ENCODE peak calls at places on chromosomes 16 and 17, in four cellular contexts. One of them, this sample, is unnamed.

GRCh38 chr16:14419817-14420216 is 210.2 kb downstream of the PARN start:
- DNase-seq in SK-N-SH: no peak
- DNase-seq in K562: no peak
- DNase-seq in GM12892: no peak
- DNase-seq in this sample: no peak

GRCh38 chr17:14321980-14322776 is 21.3 kb downstream of the HS3ST3B1 start:
- DNase-seq in SK-N-SH: no peak
- DNase-seq in K562: no peak
- DNase-seq in GM12892: no peak
- DNase-seq in this sample: no peak

GRCh38 chr17:27348196-27348595 is 54.3 kb downstream of the WSB1 start:
- DNase-seq in SK-N-SH: no peak
- DNase-seq in K562: no peak
- DNase-seq in GM12892: no peak
- DNase-seq in this sample: no peak

GRCh38 chr17:27473190-27473747 is 17.0 kb downstream of the KSR1 start:
- DNase-seq in SK-N-SH: no peak
- DNase-seq in K562: no peak
- DNase-seq in GM12892: no peak
- DNase-seq in this sample: no peak

GRCh38 chr17:50173335-50173941 is 7.6 kb downstream of the SGCA start:
- DNase-seq in SK-N-SH: peak; percentile 72
- DNase-seq in K562: no peak
- DNase-seq in GM12892: no peak
- DNase-seq in this sample: no peak

GRCh38 chr17:30290696-30291570 is 811 bp downstream of the BLMH start:
- DNase-seq in SK-N-SH: peak; percentile 64
- DNase-seq in K562: peak; percentile 55
- DNase-seq in GM12892: peak; percentile 30
- DNase-seq in this sample: peak; percentile 27

GRCh38 chr17:59572301-59572924 is 7.0 kb downstream of the DHX40 start:
- DNase-seq in SK-N-SH: no peak
- DNase-seq in K562: no peak
- DNase-seq in GM12892: no peak
- DNase-seq in this sample: no peak

GRCh38 chr16:49698416-49698815 is 157.5 kb downstream of the ZNF423 start:
- DNase-seq in SK-N-SH: peak; percentile 92
- DNase-seq in K562: peak; percentile 43
- DNase-seq in GM12892: no peak
- DNase-seq in this sample: no peak

GRCh38 chr17:47821424-47822379 is at the start of gene OSBPL7:
- DNase-seq in SK-N-SH: peak; percentile 99
- DNase-seq in K562: peak; percentile 86
- DNase-seq in GM12892: peak; percentile 88
- DNase-seq in this sample: peak; percentile 91

GRCh38 chr16:67865318-67865717 is 7.5 kb upstream of the EDC4 start:
- DNase-seq in SK-N-SH: peak; percentile 64
- DNase-seq in K562: no peak
- DNase-seq in GM12892: no peak
- DNase-seq in this sample: no peak

GRCh38 chr16:81623365-81624102 is 155.6 kb upstream of the PLCG2 start:
- DNase-seq in SK-N-SH: peak; percentile 59
- DNase-seq in K562: peak; percentile 51
- DNase-seq in GM12892: no peak
- DNase-seq in this sample: no peak

GRCh38 chr17:27531469-27531948 is 75.3 kb downstream of the KSR1 start:
- DNase-seq in SK-N-SH: no peak
- DNase-seq in K562: no peak
- DNase-seq in GM12892: no peak
- DNase-seq in this sample: no peak

GRCh38 chr16:69253796-69254426 is 57.2 kb upstream of the VPS4A start:
- DNase-seq in SK-N-SH: no peak
- DNase-seq in K562: no peak
- DNase-seq in GM12892: no peak
- DNase-seq in this sample: no peak

GRCh38 chr16:88992351-88993005 is 15.5 kb upstream of the CBFA2T3 start:
- DNase-seq in SK-N-SH: no peak
- DNase-seq in K562: peak; percentile 93
- DNase-seq in GM12892: no peak
- DNase-seq in this sample: no peak

GRCh38 chr17:72222571-72222970 is 101.8 kb downstream of the SOX9 start:
- DNase-seq in SK-N-SH: no peak
- DNase-seq in K562: no peak
- DNase-seq in GM12892: no peak
- DNase-seq in this sample: no peak

GRCh38 chr17:14471052-14471451 is 170.2 kb downstream of the HS3ST3B1 start:
- DNase-seq in SK-N-SH: no peak
- DNase-seq in K562: no peak
- DNase-seq in GM12892: no peak
- DNase-seq in this sample: no peak

GRCh38 chr17:55641559-55642160 is 81.0 kb downstream of the TMEM100 start:
- DNase-seq in SK-N-SH: peak; percentile 49
- DNase-seq in K562: peak; percentile 17
- DNase-seq in GM12892: no peak
- DNase-seq in this sample: no peak

GRCh38 chr17:35073991-35074627 is 10.6 kb upstream of the RFFL start:
- DNase-seq in SK-N-SH: no peak
- DNase-seq in K562: no peak
- DNase-seq in GM12892: no peak
- DNase-seq in this sample: no peak

GRCh38 chr17:74750327-74751069 is 2.1 kb downstream of the NHERF1 start:
- DNase-seq in SK-N-SH: no peak
- DNase-seq in K562: no peak
- DNase-seq in GM12892: no peak
- DNase-seq in this sample: no peak
- TF ChIP-seq TAF1 in SK-N-SH: no peak
- TF ChIP-seq TAF1 in K562: no peak
- TF ChIP-seq TAF1 in GM12892: no peak
- TF ChIP-seq TAF1 in this sample: no peak

GRCh38 chr17:76737676-76738467 is at the start of gene MFSD11:
- DNase-seq in SK-N-SH: peak; percentile 98
- DNase-seq in K562: peak; percentile 89
- DNase-seq in GM12892: peak; percentile 94
- DNase-seq in this sample: peak; percentile 89
- TF ChIP-seq POLR2AphosphoS5 in SK-N-SH: peak; percentile 32
- TF ChIP-seq POLR2AphosphoS5 in K562: peak; percentile 54
- TF ChIP-seq POLR2AphosphoS5 in GM12892: no peak
- TF ChIP-seq POLR2AphosphoS5 in this sample: peak; percentile 0

DNA sequence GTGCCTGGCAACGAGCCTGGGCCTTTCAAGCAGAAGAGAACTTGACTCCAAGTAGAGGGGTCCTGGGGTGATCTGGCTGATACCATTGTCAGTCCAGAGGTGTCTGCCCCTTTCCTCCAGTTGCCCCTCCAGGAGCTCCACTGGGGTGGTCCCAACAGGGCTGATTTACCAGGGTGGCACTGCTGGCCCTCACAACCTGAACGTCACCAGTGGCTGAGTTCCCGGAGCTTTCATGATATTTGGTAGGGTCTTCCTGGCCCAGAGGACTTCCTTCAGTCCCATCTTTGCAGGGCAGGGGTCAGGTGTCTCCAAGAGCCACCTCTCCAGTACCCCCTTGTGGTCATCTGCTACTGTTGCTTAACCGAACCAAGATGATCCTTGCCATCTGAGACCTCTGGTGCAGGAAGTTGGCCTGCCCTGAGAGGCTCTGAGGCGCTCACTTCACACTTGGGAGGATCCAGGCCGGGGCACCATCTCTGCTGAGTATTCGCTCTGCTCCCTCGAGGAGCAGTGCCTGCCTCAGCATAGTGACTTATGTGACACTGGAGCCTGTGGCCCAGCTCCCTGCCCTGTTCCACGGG is 3.5 kb downstream of the LIMD2 start:
- DNase-seq in SK-N-SH: peak; percentile 80
- DNase-seq in K562: peak; percentile 48
- DNase-seq in GM12892: no peak
- DNase-seq in this sample: no peak
- TF ChIP-seq TAF1 in SK-N-SH: no peak
- TF ChIP-seq TAF1 in K562: no peak
- TF ChIP-seq TAF1 in GM12892: no peak
- TF ChIP-seq TAF1 in this sample: no peak

GRCh38 chr16:11711662-11712061 is 31.0 kb downstream of the TXNDC11 start:
- DNase-seq in SK-N-SH: no peak
- DNase-seq in K562: no peak
- DNase-seq in GM12892: no peak
- DNase-seq in this sample: no peak

GRCh38 chr16:11707679-11708197 is 34.9 kb downstream of the TXNDC11 start:
- DNase-seq in SK-N-SH: no peak
- DNase-seq in K562: no peak
- DNase-seq in GM12892: no peak
- DNase-seq in this sample: no peak

GRCh38 chr16:11706180-11706742 is 36.4 kb downstream of the TXNDC11 start:
- DNase-seq in SK-N-SH: no peak
- DNase-seq in K562: peak; percentile 42
- DNase-seq in GM12892: no peak
- DNase-seq in this sample: no peak

GRCh38 chr16:11705311-11705710 is 37.1 kb downstream of the SNN start:
- DNase-seq in SK-N-SH: no peak
- DNase-seq in K562: no peak
- DNase-seq in GM12892: no peak
- DNase-seq in this sample: no peak

DNA sequence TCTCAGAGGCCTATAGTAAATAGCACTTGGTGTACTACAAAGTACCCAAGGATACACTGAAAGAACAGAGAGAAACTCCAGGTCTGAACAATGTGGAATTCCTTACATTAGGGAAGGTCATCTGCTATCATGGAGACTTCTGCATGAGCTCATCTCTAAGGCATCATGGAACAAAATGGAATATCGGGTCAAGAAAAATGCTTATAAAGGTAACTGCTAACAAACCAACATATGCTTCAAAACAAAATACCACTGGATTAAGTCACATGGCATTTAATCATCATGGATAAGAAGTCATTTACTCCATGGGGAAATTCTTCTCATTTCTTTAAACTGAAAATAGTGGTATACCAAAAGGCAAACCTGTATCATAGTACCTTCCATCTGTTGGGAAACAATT is 34.2 kb downstream of the TXNDC11 start:
- DNase-seq in SK-N-SH: no peak
- DNase-seq in K562: no peak
- DNase-seq in GM12892: no peak
- DNase-seq in this sample: no peak
- TF ChIP-seq POLR2AphosphoS5 in SK-N-SH: no peak
- TF ChIP-seq POLR2AphosphoS5 in K562: no peak
- TF ChIP-seq POLR2AphosphoS5 in GM12892: no peak
- TF ChIP-seq POLR2AphosphoS5 in this sample: no peak

GRCh38 chr17:66889480-66890230 is 54.7 kb downstream of the CACNG5 start:
- DNase-seq in SK-N-SH: no peak
- DNase-seq in K562: no peak
- DNase-seq in GM12892: no peak
- DNase-seq in this sample: no peak
- TF ChIP-seq TAF1 in SK-N-SH: no peak
- TF ChIP-seq TAF1 in K562: no peak
- TF ChIP-seq TAF1 in GM12892: no peak
- TF ChIP-seq TAF1 in this sample: no peak

GRCh38 chr17:49089094-49089493 is 43.5 kb upstream of the B4GALNT2 start:
- DNase-seq in SK-N-SH: no peak
- DNase-seq in K562: no peak
- DNase-seq in GM12892: no peak
- DNase-seq in this sample: no peak

GRCh38 chr17:49090885-49091594 is 41.5 kb upstream of the B4GALNT2 start:
- DNase-seq in SK-N-SH: no peak
- DNase-seq in K562: no peak
- DNase-seq in GM12892: no peak
- DNase-seq in this sample: no peak

DNA sequence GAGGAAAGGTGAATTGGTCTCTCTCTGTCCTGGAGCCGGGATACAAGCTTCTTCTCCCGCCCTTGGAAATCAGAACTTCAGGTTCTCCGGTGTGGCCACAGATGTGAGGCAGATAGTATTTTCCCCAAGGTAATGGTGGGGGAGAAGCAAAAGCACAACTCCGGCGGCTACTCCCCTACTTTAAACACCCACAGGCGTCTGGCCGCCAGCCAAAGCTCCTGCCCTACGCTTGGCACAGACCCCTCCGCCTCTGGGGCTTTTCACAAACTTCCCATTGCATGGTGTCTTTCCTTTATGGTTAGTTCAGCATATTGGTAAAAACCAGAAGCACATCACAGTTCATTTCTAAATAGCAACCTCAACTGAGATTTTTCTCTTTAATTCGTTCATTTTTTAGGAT is 39.4 kb upstream of the B4GALNT2 start:
- DNase-seq in SK-N-SH: no peak
- DNase-seq in K562: no peak
- DNase-seq in GM12892: no peak
- DNase-seq in this sample: no peak
- TF ChIP-seq POLR2AphosphoS5 in SK-N-SH: no peak
- TF ChIP-seq POLR2AphosphoS5 in K562: no peak
- TF ChIP-seq POLR2AphosphoS5 in GM12892: no peak
- TF ChIP-seq POLR2AphosphoS5 in this sample: no peak

GRCh38 chr16:2146739-2147138 is 1.7 kb upstream of the RAB26 start:
- DNase-seq in SK-N-SH: no peak
- DNase-seq in K562: no peak
- DNase-seq in GM12892: no peak
- DNase-seq in this sample: no peak

GRCh38 chr16:2143874-2144485 is 4.4 kb upstream of the RAB26 start:
- DNase-seq in SK-N-SH: no peak
- DNase-seq in K562: no peak
- DNase-seq in GM12892: no peak
- DNase-seq in this sample: no peak

GRCh38 chr16:2147378-2147777 is 1.0 kb upstream of the RAB26 start:
- DNase-seq in SK-N-SH: no peak
- DNase-seq in K562: no peak
- DNase-seq in GM12892: no peak
- DNase-seq in this sample: no peak

GRCh38 chr16:2145843-2146242 is 2.6 kb upstream of the RAB26 start:
- DNase-seq in SK-N-SH: no peak
- DNase-seq in K562: no peak
- DNase-seq in GM12892: no peak
- DNase-seq in this sample: no peak

GRCh38 chr16:2142942-2143868 is 5.2 kb upstream of the RAB26 start:
- DNase-seq in SK-N-SH: no peak
- DNase-seq in K562: peak; percentile 43
- DNase-seq in GM12892: peak; percentile 18
- DNase-seq in this sample: no peak
- TF ChIP-seq TAF1 in SK-N-SH: no peak
- TF ChIP-seq TAF1 in K562: no peak
- TF ChIP-seq TAF1 in GM12892: no peak
- TF ChIP-seq TAF1 in this sample: no peak

GRCh38 chr17:78241277-78242023 is 10.0 kb downstream of the TMEM235 start:
- DNase-seq in SK-N-SH: peak; percentile 79
- DNase-seq in K562: peak; percentile 86
- DNase-seq in GM12892: no peak
- DNase-seq in this sample: no peak
- TF ChIP-seq POLR2AphosphoS5 in SK-N-SH: no peak
- TF ChIP-seq POLR2AphosphoS5 in K562: no peak
- TF ChIP-seq POLR2AphosphoS5 in GM12892: no peak
- TF ChIP-seq POLR2AphosphoS5 in this sample: no peak